ENCODE peak calls at places on chromosomes 7 and 10, in eight cellular contexts. M, W, U, O, V, X, E and S are unnamed samples.

GRCh38 chr10:86693721-86694369 is 25.5 kb downstream of the LDB3 start:
- DNase-seq in M (no peak), W (peak; percentile 33), U (peak; percentile 28), O (peak; percentile 11), V (peak; percentile 51), X (peak; percentile 62), E (no peak), S (no peak)

GRCh38 chr7:513521-514166 is 6.0 kb downstream of the PDGFA start:
- DNase-seq in M (no peak), W (peak; percentile 65), U (no peak), O (no peak), V (peak; percentile 54), X (no peak), E (no peak), S (no peak)

GRCh38 chr7:108611268-108611667 is 41.6 kb downstream of the DNAJB9 start:
- DNase-seq in M (no peak), W (no peak), U (no peak), O (no peak), V (no peak), X (no peak), E (no peak), S (no peak)

GRCh38 chr7:128215281-128215680 is 25.8 kb upstream of the LEP start:
- DNase-seq in M (no peak), W (peak; percentile 71), U (peak; percentile 67), O (no peak), V (peak; percentile 81), X (no peak), E (no peak), S (no peak)

GRCh38 chr10:122495406-122496340 is 34.3 kb downstream of the HTRA1 start:
- DNase-seq in M (no peak), W (peak; percentile 75), U (peak; percentile 71), O (no peak), V (no peak), X (no peak), E (peak; percentile 21), S (no peak)

GRCh38 chr10:88728107-88728763 is 22.2 kb downstream of the LIPK start:
- DNase-seq in M (no peak), W (no peak), U (no peak), O (no peak), V (no peak), X (peak; percentile 27), E (peak; percentile 54), S (no peak)

GRCh38 chr7:13731643-13732042 is 257.8 kb downstream of the ETV1 start:
- DNase-seq in M (no peak), W (peak; percentile 47), U (no peak), O (no peak), V (peak; percentile 44), X (no peak), E (no peak), S (no peak)

GRCh38 chr10:59830601-59831259 is 75.6 kb downstream of the CCDC6 start:
- DNase-seq in M (no peak), W (peak; percentile 40), U (peak; percentile 52), O (no peak), V (peak; percentile 56), X (peak; percentile 66), E (peak; percentile 34), S (no peak)

GRCh38 chr10:26805567-26806245 is 55.1 kb downstream of the ABI1 start:
- DNase-seq in M (no peak), W (no peak), U (no peak), O (no peak), V (peak; percentile 77), X (no peak), E (no peak), S (no peak)

GRCh38 chr7:5429253-5429856 is 5.7 kb upstream of the TNRC18 start:
- DNase-seq in M (no peak), W (peak; percentile 53), U (no peak), O (no peak), V (peak; percentile 47), X (peak; percentile 77), E (no peak), S (no peak)